ENCODE peak calls at places on chromosomes 4 and X, in six cellular contexts. P is CD4-positive, CD25-positive, alpha-beta regulatory T cell; C is thoracic aorta; H is body of pancreas; V is H9; J is CD8-positive, alpha-beta memory T cell. L is an unnamed sample.
A peak's percentile ranks its signal among the peaks of the same experiment; 100 is the strongest.

GRCh38 chr4:70734168-70734954 is 12.6 kb downstream of the RUFY3 start:
- DNase-seq in C (no peak), H (peak; percentile 33), V (no peak), J (no peak), P (peak; percentile 60), L (no peak)

GRCh38 chrX:347351-348117 is 28.9 kb upstream of the GTPBP6 start:
- DNase-seq in H (no peak), J (no peak), V (no peak), P (no peak), C (no peak), L (peak; percentile 15)

GRCh38 chrX:105882581-105883275 is 60.4 kb downstream of the NRK start:
- DNase-seq in H (no peak), C (no peak), J (no peak), V (no peak), P (no peak), L (no peak)

GRCh38 chr4:110945600-110945999 is 322.7 kb upstream of the PITX2 start:
- DNase-seq in H (no peak), C (no peak), V (no peak), J (no peak), P (no peak), L (no peak)

GRCh38 chrX:150694738-150695410 is 1.7 kb downstream of the MTMR1 start:
- DNase-seq in H (no peak), C (no peak), V (no peak), J (no peak), P (no peak), L (no peak)

GRCh38 chr4:174120446-174121142 is 162.9 kb downstream of the FBXO8 start:
- DNase-seq in J (no peak), V (peak; percentile 45), H (peak; percentile 54), C (peak; percentile 17), P (no peak), L (peak; percentile 64)

GRCh38 chr4:144611850-144612249 is 34.1 kb upstream of the HHIP start:
- DNase-seq in C (no peak), H (peak; percentile 25), J (no peak), P (no peak), V (peak; percentile 37), L (no peak)

GRCh38 chrX:69095260-69095659 is 70.0 kb downstream of the PJA1 start:
- DNase-seq in P (no peak), V (no peak), C (no peak), J (no peak), H (no peak), L (no peak)

GRCh38 chr4:139436122-139436521 is 17.8 kb upstream of the RAB33B start:
- DNase-seq in C (no peak), P (no peak), H (no peak), J (no peak), V (no peak), L (no peak)

GRCh38 chr4:26984896-26985295 is 124.3 kb downstream of the STIM2 start:
- DNase-seq in H (no peak), V (no peak), J (no peak), C (no peak), P (no peak), L (no peak)

GRCh38 chr4:141131738-141132688 is 1.3 kb downstream of the RNF150 start:
- DNase-seq in H (peak; percentile 3), V (peak; percentile 38), C (no peak), J (no peak), P (no peak), L (peak; percentile 65)

GRCh38 chr4:73421708-73422457 is 14.1 kb upstream of the AFP start:
- DNase-seq in P (no peak), J (no peak), V (no peak), H (no peak), C (no peak), L (no peak)

GRCh38 chr4:80184053-80184790 is 13.1 kb upstream of the PRDM8 start:
- DNase-seq in V (peak; percentile 94), P (peak; percentile 90), J (peak; percentile 88), H (peak; percentile 74), C (no peak), L (peak; percentile 88)

GRCh38 chr4:146381263-146381872 is 140.4 kb downstream of the SLC10A7 start:
- DNase-seq in V (no peak), H (no peak), C (no peak), J (no peak), P (no peak), L (no peak)

GRCh38 chr4:183409463-183409862 is 35.0 kb upstream of the CDKN2AIP start:
- DNase-seq in C (no peak), P (no peak), V (no peak), H (no peak), J (no peak), L (no peak)

GRCh38 chrX:115058276-115058675 is 40.9 kb upstream of the IL13RA2 start:
- DNase-seq in V (no peak), H (peak; percentile 13), C (no peak), P (no peak), J (no peak), L (no peak)

GRCh38 chr4:183443609-183444148 is 757 bp upstream of the CDKN2AIP start:
- DNase-seq in H (no peak), J (no peak), P (no peak), C (peak; percentile 10), V (peak; percentile 78), L (no peak)

GRCh38 chrX:47482065-47482511 is 934 bp downstream of the ZNF41 start:
- DNase-seq in P (no peak), C (no peak), V (no peak), H (no peak), J (no peak), L (no peak)

GRCh38 chrX:130082244-130083106 is 27.8 kb downstream of the ELF4 start:
- DNase-seq in P (peak; percentile 74), V (no peak), C (no peak), H (peak; percentile 33), J (peak; percentile 50), L (peak; percentile 49)

GRCh38 chrX:130081421-130082045 is 28.8 kb downstream of the ELF4 start:
- DNase-seq in H (no peak), C (no peak), P (no peak), J (no peak), V (no peak), L (no peak)

GRCh38 chrX:130083656-130084382 is 26.5 kb downstream of the ELF4 start:
- DNase-seq in P (no peak), J (no peak), H (peak; percentile 22), C (no peak), V (no peak), L (peak; percentile 25)

GRCh38 chrX:130084651-130085237 is 25.6 kb downstream of the ELF4 start:
- DNase-seq in C (no peak), V (no peak), J (no peak), P (no peak), H (no peak), L (no peak)

DNA sequence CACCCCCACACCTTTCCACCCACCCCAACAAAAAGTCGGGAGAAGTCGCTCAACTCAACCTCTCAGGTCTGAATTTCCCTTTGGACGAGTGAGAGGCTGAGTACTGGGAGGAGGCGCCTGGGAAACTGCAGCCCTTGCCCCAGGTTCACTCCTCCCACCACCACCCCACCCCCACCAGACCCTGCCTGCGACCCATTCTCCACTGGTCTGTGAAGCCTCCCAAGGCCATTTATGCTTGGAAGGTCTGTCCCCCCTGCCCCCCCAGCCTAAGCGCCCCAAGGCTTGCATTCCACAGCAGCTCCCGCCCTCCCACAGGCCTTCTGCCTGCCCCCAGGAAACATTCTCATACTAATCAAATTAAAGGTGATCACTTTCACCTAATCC is 27.2 kb downstream of the ELF4 start:
- DNase-seq in C (no peak), H (no peak), J (no peak), P (no peak), V (no peak), L (no peak)
- H3K4me1 ChIP-seq in C (peaks cover 4% of the 10 kb centered on the region), H (no peaks in the 10 kb centered on the region), J (peaks cover 46% of the 10 kb centered on the region), P (peaks cover 81% of the 10 kb centered on the region), V (peaks cover 3% of the 10 kb centered on the region), L (peaks cover 15% of the 10 kb centered on the region)

DNA sequence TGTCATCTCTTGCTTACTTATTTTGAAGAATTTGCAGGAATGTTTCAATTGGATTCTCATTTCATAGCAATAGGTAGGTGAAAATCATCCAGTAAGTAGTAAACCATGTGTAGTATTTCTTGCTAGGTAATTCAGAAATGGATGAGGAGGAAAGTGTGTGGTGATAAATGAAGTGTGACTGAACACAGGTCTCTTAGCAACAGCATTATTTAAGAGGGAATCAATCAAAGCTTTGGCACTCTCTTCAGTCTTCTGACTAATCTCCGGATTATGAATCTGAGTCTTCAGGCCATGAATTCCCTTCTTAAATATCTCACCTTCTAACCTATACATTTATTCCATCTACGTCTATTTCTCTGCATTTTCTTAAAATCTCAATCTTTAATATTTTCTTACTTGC is 55.8 kb upstream of the ARHGAP24 start:
- DNase-seq in H (no peak), J (no peak), P (no peak), V (no peak), C (no peak), L (no peak)
- H3K4me1 ChIP-seq in H (no peaks in the 10 kb centered on the region), J (no peaks in the 10 kb centered on the region), P (no peaks in the 10 kb centered on the region), V (no peaks in the 10 kb centered on the region), C (no peaks in the 10 kb centered on the region), L (no peaks in the 10 kb centered on the region)

GRCh38 chrX:45778621-45779020 is 577.9 kb upstream of the DIPK2B start:
- DNase-seq in J (no peak), C (no peak), V (no peak), H (no peak), P (no peak), L (no peak)

GRCh38 chrX:45784590-45784989 is 583.9 kb upstream of the DIPK2B start:
- DNase-seq in H (no peak), C (no peak), P (no peak), V (no peak), J (no peak), L (no peak)

GRCh38 chrX:45783002-45783401 is 582.3 kb upstream of the DIPK2B start:
- DNase-seq in J (no peak), C (no peak), V (no peak), H (no peak), P (no peak), L (peak; percentile 31)

DNA sequence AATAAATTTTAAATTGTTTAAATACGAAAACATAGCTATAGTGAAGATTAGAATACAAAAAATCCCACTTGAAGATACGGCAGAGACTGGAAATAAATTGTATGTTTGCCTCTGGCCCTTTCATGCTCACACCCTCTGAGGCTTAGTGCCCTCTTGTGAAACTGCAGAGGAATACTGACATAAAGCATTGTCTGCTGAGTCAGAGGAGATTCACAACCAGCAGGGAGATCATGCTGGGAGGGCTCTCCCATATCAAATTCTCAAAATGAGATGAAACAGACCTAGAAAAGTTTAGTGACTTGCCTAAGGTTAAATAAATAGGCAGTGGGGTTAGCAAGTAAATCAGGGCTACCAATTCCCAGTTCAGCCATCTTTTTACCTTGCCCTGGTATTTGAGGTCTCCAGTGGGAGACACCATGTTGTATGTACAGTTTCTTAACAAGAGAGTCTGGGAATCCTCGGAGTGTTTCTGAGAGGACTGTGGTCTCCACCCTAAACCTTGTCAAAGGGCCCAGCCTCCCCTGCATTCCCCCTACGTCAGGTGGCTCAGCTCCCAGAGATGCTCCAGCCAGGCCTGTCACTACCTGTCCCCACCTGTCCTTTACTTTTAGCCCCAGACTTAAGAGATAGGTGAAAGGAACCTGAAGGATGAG is 581.4 kb upstream of the DIPK2B start:
- DNase-seq in J (no peak), V (no peak), P (no peak), C (no peak), H (no peak), L (no peak)
- H3K4me1 ChIP-seq in J (no peaks in the 10 kb centered on the region), V (peaks cover 8% of the 10 kb centered on the region), P (peaks cover 3% of the 10 kb centered on the region), C (no peaks in the 10 kb centered on the region), H (no peaks in the 10 kb centered on the region), L (no peaks in the 10 kb centered on the region)

DNA sequence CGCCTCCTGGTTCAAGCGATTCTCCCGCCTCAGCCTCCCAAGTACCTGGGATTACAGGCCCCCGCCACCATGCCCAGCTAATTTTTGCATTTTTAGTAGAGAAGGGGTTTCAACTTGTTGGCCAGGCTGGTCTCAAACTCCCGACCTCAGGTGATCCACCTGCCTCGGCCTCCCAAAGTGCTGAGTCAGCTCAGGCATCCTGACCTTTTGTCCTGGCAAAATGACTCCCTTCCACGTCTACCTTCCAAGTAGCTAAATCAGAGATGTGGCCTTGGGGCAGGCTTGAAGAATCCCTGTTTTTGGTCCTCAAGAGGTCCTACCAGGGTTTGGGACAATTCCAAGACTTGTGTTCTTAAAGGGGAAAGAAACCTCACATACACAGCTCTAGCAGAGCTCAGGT is 12.8 kb downstream of the AFAP1 start:
- DNase-seq in J (no peak), H (no peak), C (no peak), P (no peak), V (no peak), L (no peak)
- H3K4me1 ChIP-seq in J (no peaks in the 10 kb centered on the region), H (peaks cover 38% of the 10 kb centered on the region), C (no peaks in the 10 kb centered on the region), P (no peaks in the 10 kb centered on the region), V (no peaks in the 10 kb centered on the region), L (peaks cover 19% of the 10 kb centered on the region)